ENCODE peak calls at places on chromosome 6, in nine cellular contexts. One of them, this sample, is unnamed.

GRCh38 chr6:42354707-42355106 is 97.0 kb downstream of the TRERF1 start:
- DNase-seq in activated CD4-positive, CD25-positive, alpha-beta regulatory T cell treated with anti-CD3 and anti-CD28 coated beads, Interleukin-2, amount 50 U/mL, for 16 hours: no peak
- DNase-seq in heart left ventricle: no peak
- DNase-seq in LHCN-M2: no peak
- DNase-seq in NCI-H1092: no peak
- DNase-seq in fibroblast of mammary gland: no peak
- DNase-seq in fibroblast of villous mesenchyme: no peak
- DNase-seq in ELR: no peak
- DNase-seq in T1000: no peak
- DNase-seq in this sample: no peak

GRCh38 chr6:55913213-55914195 is 38.1 kb upstream of the BMP5 start:
- DNase-seq in activated CD4-positive, CD25-positive, alpha-beta regulatory T cell treated with anti-CD3 and anti-CD28 coated beads, Interleukin-2, amount 50 U/mL, for 16 hours: no peak
- DNase-seq in heart left ventricle: no peak
- DNase-seq in LHCN-M2: no peak
- DNase-seq in NCI-H1092: no peak
- DNase-seq in fibroblast of mammary gland: peak; percentile 61
- DNase-seq in fibroblast of villous mesenchyme: no peak
- DNase-seq in ELR: no peak
- DNase-seq in T1000: no peak
- DNase-seq in this sample: no peak

GRCh38 chr6:87705070-87705691 is 3.1 kb upstream of the AKIRIN2 start:
- DNase-seq in activated CD4-positive, CD25-positive, alpha-beta regulatory T cell treated with anti-CD3 and anti-CD28 coated beads, Interleukin-2, amount 50 U/mL, for 16 hours: peak; percentile 25
- DNase-seq in heart left ventricle: no peak
- DNase-seq in LHCN-M2: no peak
- DNase-seq in NCI-H1092: no peak
- DNase-seq in fibroblast of mammary gland: no peak
- DNase-seq in fibroblast of villous mesenchyme: no peak
- DNase-seq in ELR: peak; percentile 64
- DNase-seq in T1000: no peak
- DNase-seq in this sample: peak; percentile 78

GRCh38 chr6:24887520-24887919 is 48.2 kb downstream of the RIPOR2 start:
- DNase-seq in activated CD4-positive, CD25-positive, alpha-beta regulatory T cell treated with anti-CD3 and anti-CD28 coated beads, Interleukin-2, amount 50 U/mL, for 16 hours: no peak
- DNase-seq in heart left ventricle: no peak
- DNase-seq in LHCN-M2: no peak
- DNase-seq in NCI-H1092: no peak
- DNase-seq in fibroblast of mammary gland: no peak
- DNase-seq in fibroblast of villous mesenchyme: no peak
- DNase-seq in ELR: no peak
- DNase-seq in T1000: no peak
- DNase-seq in this sample: no peak

GRCh38 chr6:70312165-70312564 is 9.3 kb upstream of the COL9A1 start:
- DNase-seq in activated CD4-positive, CD25-positive, alpha-beta regulatory T cell treated with anti-CD3 and anti-CD28 coated beads, Interleukin-2, amount 50 U/mL, for 16 hours: no peak
- DNase-seq in heart left ventricle: no peak
- DNase-seq in LHCN-M2: peak; percentile 92
- DNase-seq in NCI-H1092: no peak
- DNase-seq in fibroblast of mammary gland: peak; percentile 80
- DNase-seq in fibroblast of villous mesenchyme: peak; percentile 75
- DNase-seq in ELR: peak; percentile 85
- DNase-seq in T1000: peak; percentile 55
- DNase-seq in this sample: peak; percentile 96

GRCh38 chr6:56101141-56101553 is 146.2 kb downstream of the COL21A1 start:
- DNase-seq in activated CD4-positive, CD25-positive, alpha-beta regulatory T cell treated with anti-CD3 and anti-CD28 coated beads, Interleukin-2, amount 50 U/mL, for 16 hours: no peak
- DNase-seq in heart left ventricle: no peak
- DNase-seq in LHCN-M2: peak; percentile 97
- DNase-seq in NCI-H1092: no peak
- DNase-seq in fibroblast of mammary gland: peak; percentile 98
- DNase-seq in fibroblast of villous mesenchyme: peak; percentile 96
- DNase-seq in ELR: peak; percentile 94
- DNase-seq in T1000: peak; percentile 44
- DNase-seq in this sample: peak; percentile 97

GRCh38 chr6:30691208-30691872 is 556 bp upstream of the NRM start:
- DNase-seq in activated CD4-positive, CD25-positive, alpha-beta regulatory T cell treated with anti-CD3 and anti-CD28 coated beads, Interleukin-2, amount 50 U/mL, for 16 hours: no peak
- DNase-seq in heart left ventricle: no peak
- DNase-seq in LHCN-M2: no peak
- DNase-seq in NCI-H1092: no peak
- DNase-seq in fibroblast of mammary gland: no peak
- DNase-seq in fibroblast of villous mesenchyme: peak; percentile 58
- DNase-seq in ELR: no peak
- DNase-seq in T1000: no peak
- DNase-seq in this sample: no peak

GRCh38 chr6:147167009-147167408 is 37.2 kb upstream of the STXBP5 start:
- DNase-seq in activated CD4-positive, CD25-positive, alpha-beta regulatory T cell treated with anti-CD3 and anti-CD28 coated beads, Interleukin-2, amount 50 U/mL, for 16 hours: no peak
- DNase-seq in heart left ventricle: no peak
- DNase-seq in LHCN-M2: peak; percentile 17
- DNase-seq in NCI-H1092: no peak
- DNase-seq in fibroblast of mammary gland: no peak
- DNase-seq in fibroblast of villous mesenchyme: no peak
- DNase-seq in ELR: peak; percentile 43
- DNase-seq in T1000: no peak
- DNase-seq in this sample: no peak